ENCODE peak calls at places on chromosomes 13 and 19, in seven cellular contexts. K is BE2C, U is dorsolateral prefrontal cortex, X is tibial artery, V is kidney epithelial cell, Q is WTC11, I is heart right ventricle. B is an unnamed sample.
A peak's percentile ranks its signal among the peaks of the same experiment; 100 is the strongest.

GRCh38 chr13:113151745-113152707 is 6.4 kb upstream of the PROZ start:
- DNase-seq in K (no peak), U (peak; percentile 40), X (no peak), V (no peak), Q (no peak), I (no peak), B (no peak)

GRCh38 chr13:100491164-100491847 is 97.3 kb downstream of the GGACT start:
- DNase-seq in K (no peak), U (no peak), X (no peak), V (no peak), Q (no peak), I (peak; percentile 30), B (no peak)

GRCh38 chr13:79988573-79988972 is 352.4 kb downstream of the SPRY2 start:
- DNase-seq in K (no peak), U (no peak), X (no peak), V (no peak), Q (no peak), I (no peak), B (no peak)

GRCh38 chr13:79185580-79185979 is 220.5 kb downstream of the RBM26 start:
- DNase-seq in K (no peak), U (no peak), X (no peak), V (no peak), Q (no peak), I (no peak), B (no peak)

GRCh38 chr13:18959996-18960395 is 221.6 kb downstream of the TUBA3C start:
- DNase-seq in K (no peak), U (no peak), X (peak; percentile 53), V (no peak), Q (no peak), I (no peak), B (no peak)

GRCh38 chr19:11446652-11447301 is 11.3 kb downstream of the PRKCSH start:
- DNase-seq in K (peak; percentile 86), U (peak; percentile 92), X (no peak), V (no peak), Q (peak; percentile 88), I (peak; percentile 74), B (peak; percentile 82)

GRCh38 chr19:58042709-58043340 is 9.0 kb downstream of the ZSCAN1 start:
- DNase-seq in K (no peak), U (no peak), X (no peak), V (no peak), Q (peak; percentile 94), I (no peak), B (no peak)

GRCh38 chr19:23758187-23759074 is at the start of gene ZNF681:
- DNase-seq in K (peak; percentile 92), U (peak; percentile 91), X (peak; percentile 91), V (peak; percentile 59), Q (peak; percentile 87), I (peak; percentile 84), B (peak; percentile 73)

GRCh38 chr19:4172861-4173473 is 9.4 kb downstream of the SIRT6 start:
- DNase-seq in K (peak; percentile 52), U (peak; percentile 51), X (no peak), V (no peak), Q (peak; percentile 89), I (peak; percentile 71), B (peak; percentile 98)

GRCh38 chr13:68056816-68057710 is 826.9 kb upstream of the PCDH9 start:
- DNase-seq in K (no peak), U (no peak), X (no peak), V (peak; percentile 39), Q (no peak), I (no peak), B (no peak)

GRCh38 chr13:108533842-108534241 is 95.6 kb upstream of the MYO16 start:
- DNase-seq in K (no peak), U (no peak), X (no peak), V (no peak), Q (no peak), I (no peak), B (no peak)

DNA sequence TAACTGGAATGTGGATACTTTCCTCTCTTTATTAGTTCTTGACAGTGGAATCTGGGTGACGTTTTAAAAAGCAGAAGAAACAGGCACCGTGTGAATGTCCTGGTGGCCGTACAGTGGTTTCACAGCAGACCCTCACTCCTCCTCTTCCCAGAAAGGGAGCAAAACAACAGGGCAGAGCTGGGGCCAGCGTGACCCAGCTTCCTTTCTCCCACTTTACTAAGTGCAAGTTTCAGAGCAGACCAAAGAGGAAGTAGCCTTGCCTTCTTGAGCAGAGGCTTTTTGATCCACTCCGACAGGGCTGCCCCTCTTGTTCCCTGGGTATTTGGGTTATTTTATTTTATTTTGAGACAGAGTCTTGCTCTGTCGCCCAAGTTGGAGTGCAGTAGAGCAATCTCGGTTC is 19.6 kb upstream of the C19orf33 start:
- DNase-seq in K (no peak), U (no peak), X (no peak), V (no peak), Q (no peak), I (no peak), B (no peak)
- TF ChIP-seq CTCF in K (no peak), U (no peak), X (no peak), V (no peak), Q (no peak), I (no peak), B (no peak)

GRCh38 chr13:107461751-107462150 is 753.6 kb downstream of the LIG4 start:
- DNase-seq in K (no peak), U (no peak), X (no peak), V (no peak), Q (no peak), I (no peak), B (no peak)
- TF ChIP-seq CTCF in K (no peak), U (no peak), X (no peak), V (no peak), Q (no peak), I (no peak), B (no peak)

GRCh38 chr19:38650911-38651584 is 3.6 kb downstream of the ACTN4 start:
- DNase-seq in K (no peak), U (no peak), X (no peak), V (no peak), Q (no peak), I (no peak), B (no peak)

GRCh38 chr19:38650180-38650775 is 2.8 kb downstream of the ACTN4 start:
- DNase-seq in K (no peak), U (no peak), X (no peak), V (no peak), Q (no peak), I (no peak), B (no peak)

GRCh38 chr19:38655148-38655824 is 7.8 kb downstream of the ACTN4 start:
- DNase-seq in K (no peak), U (no peak), X (no peak), V (no peak), Q (no peak), I (no peak), B (no peak)

GRCh38 chr19:38654478-38655079 is 7.1 kb downstream of the ACTN4 start:
- DNase-seq in K (no peak), U (no peak), X (no peak), V (no peak), Q (no peak), I (no peak), B (no peak)

DNA sequence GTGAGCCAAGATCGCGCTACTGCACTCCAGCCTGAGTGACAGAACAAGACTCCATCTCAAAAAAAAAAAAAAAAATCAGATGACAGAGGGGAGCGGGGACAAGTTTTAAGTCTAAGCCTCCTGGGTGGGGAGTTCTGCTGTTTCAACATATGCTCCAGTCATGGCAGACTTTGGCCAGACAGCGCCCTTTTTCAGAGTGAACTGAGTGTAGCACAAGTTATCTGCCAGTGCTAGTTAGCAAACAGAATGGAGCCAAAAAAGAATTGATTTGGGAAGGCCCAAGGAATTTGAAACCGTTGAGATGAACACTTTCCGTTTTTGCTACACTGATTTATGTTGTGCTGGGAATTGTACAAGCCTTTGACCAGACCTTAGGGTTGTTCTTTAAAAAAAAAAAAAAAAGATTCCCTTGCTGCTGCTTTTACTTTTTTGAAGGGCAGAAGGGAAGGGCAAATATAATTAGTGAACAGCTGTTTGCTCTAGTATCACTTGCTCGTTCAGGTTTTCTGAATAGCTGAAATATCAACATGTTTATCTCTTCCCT is 5.7 kb downstream of the ACTN4 start:
- DNase-seq in K (no peak), U (no peak), X (peak; percentile 84), V (no peak), Q (no peak), I (no peak), B (no peak)
- TF ChIP-seq CTCF in K (no peak), U (no peak), X (no peak), V (no peak), Q (no peak), I (no peak), B (no peak)

DNA sequence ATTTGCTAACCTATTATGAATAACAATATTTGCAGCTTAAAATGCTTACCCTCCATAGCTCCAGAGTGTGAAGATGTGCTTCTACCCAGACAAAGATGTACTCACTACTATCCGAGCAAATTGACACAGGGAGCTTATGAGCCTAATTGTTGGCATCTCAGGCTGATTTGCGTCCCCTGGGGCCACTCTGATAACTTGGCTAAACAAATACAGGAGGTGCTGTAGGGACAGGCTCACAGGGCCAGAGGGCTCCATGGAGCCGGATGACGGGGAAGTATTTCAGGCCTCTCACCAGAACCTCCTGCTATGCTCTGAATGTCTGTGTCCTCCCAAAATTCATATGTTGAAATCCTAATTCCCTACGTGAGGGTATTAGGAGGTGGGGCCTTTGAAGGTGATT is 26.7 kb upstream of the C19orf12 start:
- DNase-seq in K (no peak), U (no peak), X (no peak), V (no peak), Q (no peak), I (no peak), B (no peak)
- TF ChIP-seq CTCF in K (no peak), U (no peak), X (no peak), V (no peak), Q (no peak), I (no peak), B (no peak)

DNA sequence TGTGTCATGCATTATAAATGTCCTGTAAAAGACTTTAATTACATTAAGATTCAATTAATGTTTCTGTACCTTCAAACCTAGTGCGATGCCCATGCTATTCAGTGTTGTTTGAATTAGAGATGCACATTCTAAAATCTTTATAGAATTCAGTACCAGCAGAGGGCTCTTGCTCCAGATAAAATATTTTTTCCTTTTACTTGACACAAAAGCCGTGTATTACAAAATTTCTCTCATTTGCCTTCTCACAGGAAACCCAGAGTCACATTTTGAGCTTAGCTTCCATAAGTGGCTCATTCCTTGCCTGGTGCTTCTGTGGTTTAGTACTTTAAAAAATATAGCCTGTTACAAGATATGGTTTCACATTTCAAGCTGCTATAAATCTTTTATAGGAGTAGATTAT is 101.2 kb downstream of the RNF17 start:
- DNase-seq in K (no peak), U (no peak), X (no peak), V (no peak), Q (no peak), I (no peak), B (no peak)
- TF ChIP-seq CTCF in K (no peak), U (peak; percentile 42), X (peak; percentile 6), V (peak; percentile 15), Q (no peak), I (no peak), B (no peak)

B was measured in nephron progenitor cell.